ENCODE peak calls at places on chromosomes 13 and 19, in four cellular contexts. J, B, V and W are unnamed samples. For H3K9me3, the result is how much of the 10 kb centered on the place peaks cover.

GRCh38 chr13:21849323-21849722 is 178.4 kb downstream of the FGF9 start:
- DNase-seq in V (peak), B (peak), J (peak), W (peak)

GRCh38 chr13:104854698-104855097 is 1680.8 kb downstream of the EFNB2 start:
- DNase-seq in V (no peak), B (no peak), J (no peak), W (no peak)

GRCh38 chr19:40805258-40805868 is 6.4 kb downstream of the EGLN2 start:
- DNase-seq in V (no peak), B (no peak), J (no peak), W (no peak)

GRCh38 chr19:5697022-5697889 is 7.2 kb downstream of the RPL36 start:
- DNase-seq in J (no peak), V (no peak), B (no peak), W (no peak)

GRCh38 chr13:58893396-58893795 is 1261.9 kb downstream of the PCDH17 start:
- DNase-seq in J (no peak), B (no peak), V (no peak), W (no peak)

GRCh38 chr13:68304287-68304893 is 1074.3 kb upstream of the PCDH9 start:
- DNase-seq in B (peak), J (peak), V (peak), W (peak)

GRCh38 chr13:111330211-111330610 is 9.8 kb downstream of the TEX29 start:
- DNase-seq in B (no peak), V (no peak), J (no peak), W (no peak)

GRCh38 chr19:19900124-19900523 is 622 bp upstream of the ZNF93 start:
- DNase-seq in V (no peak), J (no peak), B (no peak), W (peak)

GRCh38 chr13:76991432-76991795 is 467 bp upstream of the CLN5 start:
- DNase-seq in J (no peak), B (no peak), V (peak), W (peak)

DNA sequence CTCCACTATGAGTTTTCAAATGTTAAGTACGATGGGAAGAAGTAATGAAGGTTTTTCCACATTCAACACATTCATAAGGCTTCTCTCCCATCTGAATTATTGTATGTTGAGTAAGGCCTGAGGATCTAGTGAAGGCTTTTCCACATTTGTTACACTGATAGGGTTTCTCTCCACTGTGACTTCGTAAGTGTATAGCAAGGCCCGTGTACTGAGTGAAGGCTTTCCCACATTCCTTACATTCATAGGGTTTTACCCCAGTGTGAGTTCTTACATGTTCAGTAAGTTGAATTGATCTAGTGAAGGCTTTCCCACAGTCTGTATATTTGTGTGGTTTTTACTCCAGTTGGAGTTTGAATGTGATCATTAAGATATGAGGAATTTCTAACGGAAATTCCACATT is 44.4 kb downstream of the ZNF846 start:
- DNase-seq in B (no peak), J (no peak), V (no peak), W (no peak)
- H3K9me3 ChIP-seq in B (under half), J (under half), V (under half), W (under half)

DNA sequence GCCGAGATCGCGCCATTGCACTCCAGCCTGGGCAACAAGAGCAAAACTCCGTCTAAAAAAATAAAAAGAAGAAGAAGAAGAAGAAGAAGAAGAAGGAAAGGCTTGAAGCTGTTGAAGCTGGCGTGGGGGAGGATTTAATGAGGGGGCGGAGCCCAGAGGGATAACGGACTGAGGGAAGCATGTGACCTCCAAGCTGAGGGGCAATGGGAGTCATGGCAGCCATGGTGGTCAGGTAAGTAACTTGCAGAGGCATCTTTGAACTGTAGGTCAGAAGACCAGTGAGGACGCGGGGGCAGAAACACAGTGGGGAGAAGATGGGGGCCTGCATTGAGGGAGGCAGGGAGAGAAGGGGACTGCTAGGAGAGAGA is 13.3 kb downstream of the TMEM160 start:
- DNase-seq in B (no peak), V (peak), J (peak), W (peak)
- TF ChIP-seq EZH2phosphoT487 in B (no peak), V (no peak), J (no peak), W (no peak)

GRCh38 chr13:43434185-43434584 is 352.6 kb downstream of the ENOX1 start:
- DNase-seq in V (no peak), B (no peak), J (no peak), W (no peak)
- H3K4me3 ChIP-seq in V (no peak), B (no peak), J (no peak), W (no peak)

GRCh38 chr19:58044886-58045285 is 11.1 kb downstream of the ZSCAN1 start:
- DNase-seq in V (no peak), J (no peak), B (no peak), W (no peak)

GRCh38 chr19:58045411-58046050 is 11.7 kb downstream of the ZSCAN1 start:
- DNase-seq in V (no peak), J (no peak), B (no peak), W (no peak)

GRCh38 chr19:58046856-58047255 is 12.2 kb upstream of the ZNF135 start:
- DNase-seq in B (no peak), J (no peak), V (no peak), W (no peak)

GRCh38 chr19:58042709-58043340 is 9.0 kb downstream of the ZSCAN1 start:
- DNase-seq in J (no peak), B (no peak), V (no peak), W (no peak)

GRCh38 chr19:58044391-58044790 is 10.6 kb downstream of the ZSCAN1 start:
- DNase-seq in J (no peak), V (no peak), B (no peak), W (no peak)
- H3K9me3 ChIP-seq in J (under half), V (half or more), B (under half), W (under half)

DNA sequence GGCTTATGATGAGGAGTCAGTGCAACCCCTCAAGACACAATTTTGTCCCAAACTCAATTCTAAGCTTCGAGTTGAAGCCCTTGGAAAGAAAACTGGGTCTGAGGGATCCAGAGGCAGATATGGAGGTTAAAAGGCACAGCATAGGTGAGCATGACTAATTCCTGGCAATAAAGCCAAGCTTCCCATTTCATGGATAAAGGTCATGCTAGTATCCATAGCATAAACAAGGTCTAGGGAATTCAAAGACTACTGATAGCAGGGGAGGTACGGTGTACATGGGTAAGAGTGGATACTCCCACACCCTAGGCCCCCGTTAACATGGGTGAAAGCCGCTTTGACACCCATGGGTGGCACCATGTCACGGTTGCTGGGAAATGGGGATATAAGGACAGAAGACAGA is 24.0 kb downstream of the MED4 start:
- DNase-seq in J (no peak), B (no peak), V (no peak), W (no peak)
- TF ChIP-seq EZH2phosphoT487 in J (no peak), B (no peak), V (no peak), W (no peak)

DNA sequence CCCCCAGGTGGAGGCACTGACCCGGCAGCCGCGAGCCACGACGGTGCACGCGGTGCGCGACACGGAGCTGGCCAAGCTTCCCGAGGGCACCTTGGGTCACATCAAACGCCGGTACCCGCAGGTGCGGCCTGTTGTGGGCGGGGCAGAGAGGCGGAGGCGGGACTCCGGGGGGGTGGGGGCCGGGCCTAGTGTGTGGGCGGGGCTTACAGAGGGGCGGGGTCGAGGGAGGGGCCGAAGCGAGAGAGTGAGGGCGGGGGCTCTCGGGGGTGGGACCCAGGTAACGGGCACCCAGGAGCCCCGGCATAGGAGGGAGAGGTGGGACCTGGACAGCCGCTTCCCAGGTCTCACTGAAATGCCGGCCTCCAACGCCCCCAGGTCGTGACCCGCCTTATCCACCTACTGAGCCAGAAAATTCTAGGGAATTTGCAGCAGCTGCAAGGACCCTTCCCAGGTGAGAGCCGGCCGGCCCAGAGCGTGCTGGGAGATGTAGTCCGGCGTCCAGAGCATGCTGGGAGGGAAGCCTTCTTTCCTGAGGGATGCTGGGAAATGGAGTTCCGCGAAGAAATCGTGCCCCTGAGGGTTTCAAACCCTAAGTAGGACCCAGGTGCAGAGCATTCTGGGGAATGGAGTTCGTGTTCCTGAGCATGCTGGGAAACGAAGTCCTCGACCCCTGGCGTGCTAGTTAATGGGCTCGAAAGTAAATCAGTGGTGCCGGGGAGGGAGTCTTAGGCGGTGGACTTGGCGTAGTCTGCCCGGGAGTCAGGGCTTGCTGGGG is 15.7 kb downstream of the PNPLA6 start:
- DNase-seq in J (peak), B (peak), V (peak), W (peak)
- H3K4me3 ChIP-seq in J (no peak), B (no peak), V (no peak), W (no peak)

GRCh38 chr19:56832352-56832928 is 8.1 kb downstream of the PEG3 start:
- DNase-seq in V (no peak), J (no peak), B (no peak), W (no peak)
- H3K9me3 ChIP-seq in V (under half), J (under half), B (under half), W (under half)